ENCODE peak calls at places on chromosomes 5 and 9, in five cellular contexts. A is HCT116, J is HepG2, N is SK-N-SH, S is K562. T is an unnamed sample.

GRCh38 chr5:147576646-147577535 is 67.0 kb upstream of the DPYSL3 start:
- DNase-seq in A (no peak), S (peak; percentile 20), J (no peak), N (peak; percentile 49), T (no peak)

GRCh38 chr5:50807661-50808060 is 141.2 kb downstream of the PARP8 start:
- DNase-seq in A (no peak), S (no peak), J (no peak), N (no peak), T (no peak)

GRCh38 chr9:138063785-138064184 is 186.2 kb downstream of the CACNA1B start:
- DNase-seq in S (no peak), J (no peak), A (no peak), N (no peak), T (no peak)

GRCh38 chr5:181243020-181243520 is 636 bp downstream of the RACK1 start:
- DNase-seq in J (no peak), S (peak; percentile 30), N (no peak), A (no peak), T (no peak)

GRCh38 chr5:1926471-1927341 is 44.0 kb upstream of the IRX4 start:
- DNase-seq in N (no peak), A (no peak), S (no peak), J (no peak), T (no peak)

GRCh38 chr5:1125030-1125357 is 13.1 kb upstream of the SLC12A7 start:
- DNase-seq in A (no peak), N (peak; percentile 93), J (no peak), S (no peak), T (no peak)

GRCh38 chr5:164057121-164057520 is 551.7 kb downstream of the MAT2B start:
- DNase-seq in J (no peak), N (no peak), A (no peak), S (no peak), T (no peak)

GRCh38 chr9:3962467-3962866 is 337.4 kb downstream of the GLIS3 start:
- DNase-seq in A (no peak), J (peak; percentile 80), S (no peak), N (no peak), T (no peak)

GRCh38 chr9:126232461-126232860 is 94.2 kb upstream of the MVB12B start:
- DNase-seq in S (no peak), N (peak; percentile 2), J (no peak), A (no peak), T (no peak)

GRCh38 chr5:21817668-21818419 is 1035.3 kb downstream of the CDH12 start:
- DNase-seq in J (no peak), N (no peak), A (no peak), S (no peak), T (no peak)

GRCh38 chr5:142540774-142541466 is 145.0 kb downstream of the FGF1 start:
- DNase-seq in N (no peak), J (no peak), A (no peak), S (no peak), T (no peak)

GRCh38 chr9:86246752-86247161 is 12.7 kb downstream of the C9orf153 start:
- DNase-seq in N (no peak), A (no peak), S (peak; percentile 5), J (peak; percentile 61), T (peak; percentile 80)

GRCh38 chr5:98742395-98743073 is 30.9 kb upstream of the RGMB start:
- DNase-seq in S (no peak), A (no peak), N (no peak), J (no peak), T (no peak)

GRCh38 chr9:95434116-95435073 is 82.4 kb downstream of the PTCH1 start:
- DNase-seq in J (peak; percentile 67), A (peak; percentile 45), S (peak; percentile 93), N (no peak), T (no peak)

GRCh38 chr5:63963080-63963735 is 963 bp upstream of the HTR1A start:
- DNase-seq in A (peak; percentile 19), S (peak; percentile 64), J (peak; percentile 56), N (peak; percentile 46), T (peak; percentile 1)

GRCh38 chr5:43661102-43661501 is 58.1 kb downstream of the NNT start:
- DNase-seq in A (peak; percentile 35), S (peak; percentile 74), N (peak; percentile 13), J (peak; percentile 40), T (no peak)

GRCh38 chr5:39118638-39119037 is 44.4 kb upstream of the RICTOR start:
- DNase-seq in A (no peak), J (no peak), N (no peak), S (no peak), T (no peak)

GRCh38 chr5:131413605-131414559 is 150.0 kb downstream of the CDC42SE2 start:
- DNase-seq in N (no peak), A (no peak), J (no peak), S (no peak), T (peak; percentile 45)

GRCh38 chr9:73152953-73153352 is 1.3 kb downstream of the ANXA1 start:
- DNase-seq in A (no peak), J (no peak), N (no peak), S (no peak), T (peak; percentile 20)

GRCh38 chr5:171143171-171143570 is 165.9 kb upstream of the TLX3 start:
- DNase-seq in N (no peak), A (no peak), S (no peak), J (no peak), T (no peak)

GRCh38 chr9:127570533-127571111 is 41.5 kb upstream of the STXBP1 start:
- DNase-seq in J (no peak), N (peak; percentile 74), A (no peak), S (no peak), T (no peak)

GRCh38 chr9:123620258-123620657 is 264.3 kb downstream of the CRB2 start:
- DNase-seq in A (no peak), J (no peak), N (no peak), S (peak; percentile 16), T (no peak)

GRCh38 chr9:135134253-135135028 is 47.0 kb downstream of the OLFM1 start:
- DNase-seq in S (no peak), A (no peak), N (peak; percentile 65), J (no peak), T (no peak)

GRCh38 chr9:2810424-2811075 is 33.3 kb downstream of the PUM3 start:
- DNase-seq in N (no peak), A (no peak), J (no peak), S (no peak), T (no peak)

GRCh38 chr9:97367729-97368128 is 44.2 kb upstream of the TDRD7 start:
- DNase-seq in A (no peak), S (no peak), J (no peak), N (no peak), T (peak; percentile 53)

GRCh38 chr9:79619930-79620329 is 48.2 kb downstream of the TLE4 start:
- DNase-seq in N (no peak), S (no peak), A (no peak), J (no peak), T (no peak)

GRCh38 chr9:103037508-103038477 is 42.7 kb downstream of the CYLC2 start:
- DNase-seq in S (no peak), A (no peak), N (no peak), J (no peak), T (no peak)

GRCh38 chr5:179927834-179928233 is 20.1 kb upstream of the TBC1D9B start:
- DNase-seq in J (no peak), S (no peak), N (no peak), A (no peak), T (no peak)

GRCh38 chr5:113806823-113807222 is 293.3 kb downstream of the YTHDC2 start:
- DNase-seq in S (no peak), N (no peak), J (no peak), A (no peak), T (no peak)

GRCh38 chr5:154390096-154390495 is 55.7 kb upstream of the SAP30L start:
- DNase-seq in S (no peak), A (no peak), N (no peak), J (no peak), T (no peak)

GRCh38 chr9:99057665-99058625 is 47.0 kb upstream of the TGFBR1 start:
- DNase-seq in J (no peak), A (no peak), N (no peak), S (peak; percentile 94), T (peak; percentile 64)

GRCh38 chr9:125074976-125075375 is 68.4 kb downstream of the SCAI start:
- DNase-seq in S (no peak), N (no peak), J (no peak), A (no peak), T (no peak)
- TF ChIP-seq ZBTB33 in S (no peak), N (no peak), J (no peak), A (no peak), T (no peak)

DNA sequence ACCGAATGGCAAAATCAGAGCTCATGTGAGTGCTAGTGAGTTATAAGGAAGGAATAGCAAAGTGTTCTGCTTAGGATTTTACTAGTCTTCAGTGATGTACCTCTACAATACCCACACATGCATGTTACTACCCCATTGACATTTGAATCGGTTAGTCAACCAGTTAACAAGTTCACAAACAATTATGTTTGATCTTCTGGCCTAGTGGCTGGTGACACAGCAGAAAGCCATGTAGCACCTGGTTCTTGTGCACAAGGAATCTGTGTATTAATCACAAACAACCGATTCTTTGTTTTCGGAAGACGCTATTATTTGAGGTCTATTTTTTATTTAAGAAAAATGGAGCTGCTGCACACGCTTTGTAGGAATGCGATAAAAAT is 41.9 kb downstream of the NTRK2 start:
- DNase-seq in A (no peak), S (no peak), N (no peak), J (no peak), T (no peak)
- TF ChIP-seq ZBTB33 in A (no peak), S (no peak), N (no peak), J (no peak), T (no peak)

GRCh38 chr5:10601246-10602030 is 37.6 kb downstream of the ANKRD33B start:
- DNase-seq in J (peak; percentile 47), A (peak; percentile 16), S (peak; percentile 76), N (peak; percentile 88), T (no peak)
- TF ChIP-seq ZBTB33 in J (no peak), A (no peak), S (no peak), N (no peak), T (no peak)

GRCh38 chr5:150154618-150155134 is 969 bp downstream of the PDGFRB start:
- DNase-seq in J (no peak), S (no peak), N (no peak), A (no peak), T (no peak)

GRCh38 chr5:150153957-150154617 is 1.6 kb downstream of the PDGFRB start:
- DNase-seq in N (no peak), A (no peak), S (no peak), J (peak; percentile 30), T (no peak)

GRCh38 chr5:150156033-150156381 is 362 bp upstream of the PDGFRB start:
- DNase-seq in J (no peak), N (no peak), S (no peak), A (no peak), T (no peak)

GRCh38 chr5:150156540-150156939 is 895 bp upstream of the PDGFRB start:
- DNase-seq in S (no peak), N (no peak), A (no peak), J (no peak), T (no peak)

DNA sequence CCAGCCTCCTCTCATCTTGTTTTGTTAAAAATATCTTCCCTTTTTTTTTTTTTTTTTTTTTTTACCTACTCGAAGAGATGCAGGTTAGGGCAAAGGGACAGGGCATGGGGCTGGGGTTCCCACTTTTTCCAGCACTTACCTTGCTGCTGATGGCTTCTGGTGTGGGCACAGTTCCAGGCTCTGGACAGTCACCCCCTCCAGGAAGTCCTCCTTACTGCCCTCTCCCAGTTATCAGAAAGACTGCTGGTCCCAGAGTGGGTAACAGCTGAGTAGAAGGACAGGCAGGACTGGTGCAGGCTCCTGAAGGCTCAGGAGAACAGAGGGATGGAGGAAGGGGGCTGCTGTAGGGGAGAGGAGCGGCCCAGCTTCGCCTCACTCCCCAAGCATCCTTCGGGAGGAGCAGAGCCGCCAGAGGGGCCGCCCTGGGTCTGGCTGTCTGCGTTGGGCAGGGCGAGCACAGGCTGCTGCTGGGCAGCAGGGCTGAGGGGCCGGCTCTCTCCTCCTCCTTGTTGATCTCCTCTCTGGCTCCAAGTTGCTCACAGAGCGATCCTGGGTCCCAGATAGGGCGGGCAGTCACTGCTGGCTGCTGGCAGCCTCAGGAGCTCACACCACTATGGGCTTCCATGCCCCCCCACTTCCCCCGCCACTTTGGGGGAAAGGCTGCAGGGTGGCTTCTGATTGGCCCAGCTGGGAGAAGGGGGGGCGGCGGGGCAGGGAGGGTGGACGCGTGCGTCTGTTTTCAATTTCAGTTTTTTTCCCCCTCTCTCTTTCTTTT is at the start of gene PDGFRB:
- DNase-seq in S (peak; percentile 20), J (no peak), N (peak; percentile 88), A (no peak), T (no peak)
- TF ChIP-seq ZBTB33 in S (no peak), J (no peak), N (no peak), A (no peak), T (no peak)

T was measured in GM12878.